ENCODE peak calls at places on chromosomes 1 and 21, in seven cellular contexts. S, Q, H, L, O, E and N are unnamed samples. For H3K4me1, the result is how much of the 10 kb centered on the place peaks cover.

GRCh38 chr1:6157528-6158174 is 22.5 kb downstream of the CHD5 start:
- ATAC-seq in L (no peak), S (no peak), Q (no peak), H (no peak), O (no peak), E (peak), N (no peak)

GRCh38 chr1:6222644-6223043 is 13.1 kb downstream of the ICMT start:
- ATAC-seq in E (no peak), H (peak), S (no peak), O (no peak), L (peak), Q (peak), N (peak)

GRCh38 chr1:159881930-159882839 is 17.8 kb downstream of the CFAP45 start:
- ATAC-seq in L (peak), Q (peak), H (peak), S (no peak), E (peak), O (peak), N (no peak)

GRCh38 chr1:225767591-225768540 is 9.8 kb upstream of the SRP9 start:
- ATAC-seq in Q (peak), L (peak), H (peak), O (peak), S (no peak), E (no peak), N (peak)

GRCh38 chr1:26388791-26389445 is 16.4 kb upstream of the ZNF683 start:
- ATAC-seq in Q (no peak), H (no peak), L (no peak), S (no peak), E (no peak), O (no peak), N (no peak)

GRCh38 chr1:178137238-178137637 is 43.3 kb downstream of the RASAL2 start:
- ATAC-seq in O (peak), S (no peak), H (no peak), Q (no peak), L (no peak), E (no peak), N (no peak)

GRCh38 chr1:3922201-3922725 is 22.2 kb upstream of the C1orf174 start:
- ATAC-seq in S (peak), H (no peak), O (peak), E (peak), Q (no peak), L (no peak), N (no peak)

GRCh38 chr1:27403065-27403726 is 10.8 kb downstream of the GPR3 start:
- ATAC-seq in Q (peak), E (peak), L (peak), S (peak), O (peak), H (peak), N (peak)

GRCh38 chr1:101088431-101088830 is 62.8 kb upstream of the DPH5 start:
- ATAC-seq in E (no peak), Q (no peak), S (no peak), O (no peak), H (no peak), L (no peak), N (no peak)

GRCh38 chr1:179968994-179969919 is 14.6 kb downstream of the CEP350 start:
- ATAC-seq in L (peak), S (no peak), Q (peak), O (peak), H (no peak), E (no peak), N (peak)

GRCh38 chr1:246577082-246577719 is 10.9 kb downstream of the CNST start:
- ATAC-seq in S (no peak), E (no peak), H (no peak), Q (no peak), L (no peak), O (no peak), N (no peak)

GRCh38 chr21:32349333-32349944 is 43.4 kb downstream of the URB1 start:
- ATAC-seq in O (no peak), L (no peak), S (no peak), E (no peak), Q (no peak), H (no peak), N (no peak)

GRCh38 chr1:94843430-94843829 is 23.3 kb downstream of the SLC44A3 start:
- ATAC-seq in O (no peak), Q (peak), H (peak), S (no peak), E (no peak), L (no peak), N (no peak)

GRCh38 chr1:27517907-27518718 is 28.1 kb upstream of the WASF2 start:
- ATAC-seq in S (no peak), H (no peak), E (peak), L (no peak), Q (no peak), O (no peak), N (no peak)

GRCh38 chr1:8889925-8890785 is 11.7 kb upstream of the ENO1 start:
- ATAC-seq in O (peak), Q (peak), H (peak), E (peak), S (no peak), L (peak), N (peak)

GRCh38 chr1:28329395-28330153 is 734 bp downstream of the MED18 start:
- ATAC-seq in O (peak), H (peak), Q (peak), L (peak), E (peak), S (no peak), N (no peak)

GRCh38 chr1:109864063-109864822 is 46.4 kb upstream of the CSF1 start:
- ATAC-seq in O (peak), L (peak), H (peak), E (no peak), S (peak), Q (peak), N (peak)

GRCh38 chr1:118396279-118396678 is 211.3 kb upstream of the SPAG17 start:
- ATAC-seq in Q (no peak), H (no peak), L (no peak), O (no peak), S (no peak), E (no peak), N (no peak)

GRCh38 chr1:118396824-118397530 is 211.9 kb upstream of the SPAG17 start:
- ATAC-seq in H (no peak), S (no peak), O (no peak), Q (no peak), L (no peak), E (no peak), N (no peak)

GRCh38 chr1:118395430-118396001 is 210.5 kb upstream of the SPAG17 start:
- ATAC-seq in Q (no peak), S (no peak), H (no peak), O (no peak), L (no peak), E (no peak), N (no peak)
- H3K4me3 ChIP-seq in Q (no peak), S (no peak), H (no peak), O (no peak), L (no peak), E (no peak), N (no peak)

GRCh38 chr1:234915923-234916675 is 212.5 kb downstream of the TOMM20 start:
- ATAC-seq in S (no peak), O (no peak), L (no peak), E (no peak), Q (peak), H (no peak), N (no peak)

GRCh38 chr1:234919061-234919755 is 209.4 kb downstream of the TOMM20 start:
- ATAC-seq in S (no peak), H (peak), O (peak), L (peak), Q (peak), E (no peak), N (peak)

GRCh38 chr1:234916840-234917239 is 211.8 kb downstream of the TOMM20 start:
- ATAC-seq in L (no peak), O (no peak), E (no peak), H (no peak), S (no peak), Q (peak), N (no peak)

GRCh38 chr1:234918216-234918841 is 210.3 kb downstream of the TOMM20 start:
- ATAC-seq in H (peak), S (no peak), Q (peak), L (peak), O (peak), E (no peak), N (peak)

DNA sequence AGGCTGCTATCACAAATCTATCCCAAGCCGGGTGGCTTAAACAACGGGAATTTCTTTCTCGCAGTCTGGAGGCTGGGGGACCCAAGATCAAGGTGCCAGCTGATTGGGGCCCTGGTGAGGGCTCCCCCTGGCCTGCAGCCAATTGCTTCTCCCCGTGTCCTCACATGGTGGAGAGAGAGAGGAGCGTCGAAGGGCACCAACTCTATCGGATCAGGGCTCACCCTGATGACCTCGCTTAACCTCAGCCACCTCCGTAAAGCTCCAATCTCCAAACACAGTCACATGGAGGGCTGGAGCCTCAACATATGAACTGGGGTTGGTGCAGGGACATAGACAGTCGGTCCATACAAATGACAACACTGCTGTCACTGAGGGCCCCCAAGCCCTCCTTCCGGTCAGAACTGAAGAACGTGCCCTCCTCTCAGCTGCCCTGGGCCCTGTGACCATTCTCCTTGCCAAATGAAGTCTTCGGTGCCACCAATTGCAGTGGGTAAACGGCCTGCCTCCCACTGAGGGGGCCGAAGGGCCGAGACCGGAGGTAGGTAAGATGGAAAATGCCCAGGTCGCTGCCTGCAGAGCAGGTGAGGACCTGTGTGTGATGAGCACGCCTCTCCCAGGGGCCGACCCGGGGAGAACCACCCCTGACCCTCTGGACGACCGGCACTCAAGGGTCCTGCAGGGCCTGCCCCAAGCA is 211.0 kb downstream of the TOMM20 start:
- ATAC-seq in S (no peak), O (no peak), Q (no peak), L (no peak), E (no peak), H (no peak), N (no peak)
- H3K4me1 ChIP-seq in S (under half), O (half or more), Q (half or more), L (under half), E (under half), H (under half), N (half or more)

GRCh38 chr1:116375884-116376733 is 3.1 kb downstream of the ATP1A1 start:
- ATAC-seq in E (peak), H (peak), Q (peak), O (peak), L (peak), S (no peak), N (peak)
- H3K4me3 ChIP-seq in E (peak), H (peak), Q (peak), O (peak), L (no peak), S (peak), N (peak)

GRCh38 chr1:53511323-53511932 is 52.2 kb downstream of the DMRTB1 start:
- ATAC-seq in Q (peak), L (no peak), H (peak), S (no peak), O (no peak), E (no peak), N (no peak)
- H3K4me1 ChIP-seq in Q (under half), L (under half), H (under half), S (under half), O (under half), E (under half), N (under half)

GRCh38 chr1:22364764-22365163 is 86.9 kb upstream of the ZBTB40 start:
- ATAC-seq in E (peak), H (no peak), O (no peak), Q (no peak), L (no peak), S (no peak), N (no peak)
- H3K4me3 ChIP-seq in E (no peak), H (no peak), O (no peak), Q (no peak), L (no peak), S (no peak), N (no peak)